ENCODE peak calls at places on chromosomes 12 and 14, in five cellular contexts. W is left ventricle myocardium inferior, Y is AG04450, Z is heart left ventricle, A is A549. K is an unnamed sample.

GRCh38 chr14:36975834-36976233 is 196.6 kb downstream of the SLC25A21 start:
- DNase-seq in W (no peak), Y (no peak), Z (no peak), A (no peak), K (no peak)

GRCh38 chr12:15787801-15788200 is 1.4 kb downstream of the EPS8 start:
- DNase-seq in W (no peak), Y (no peak), Z (no peak), A (no peak), K (no peak)

GRCh38 chr12:104596128-104596799 is 139.5 kb downstream of the CHST11 start:
- DNase-seq in W (peak; percentile 23), Y (peak; percentile 62), Z (peak; percentile 45), A (no peak), K (peak; percentile 41)

GRCh38 chr12:132559652-132560420 is 50.5 kb downstream of the LRCOL1 start:
- DNase-seq in W (peak; percentile 38), Y (no peak), Z (peak; percentile 47), A (peak; percentile 66), K (no peak)

GRCh38 chr14:70555890-70556289 is 21.1 kb upstream of the ADAM20 start:
- DNase-seq in W (peak; percentile 18), Y (no peak), Z (peak; percentile 25), A (no peak), K (peak; percentile 20)

GRCh38 chr12:54383041-54383609 is 1.4 kb downstream of the ZNF385A start:
- DNase-seq in W (no peak), Y (peak; percentile 70), Z (peak; percentile 18), A (no peak), K (no peak)

GRCh38 chr14:20215196-20215595 is 8.3 kb upstream of the OR11H6 start:
- DNase-seq in W (no peak), Y (no peak), Z (no peak), A (no peak), K (no peak)

GRCh38 chr12:76374395-76375020 is 26.3 kb upstream of the BBS10 start:
- DNase-seq in W (no peak), Y (no peak), Z (no peak), A (no peak), K (no peak)

GRCh38 chr14:74912111-74912510 is 10.9 kb downstream of the RPS6KL1 start:
- DNase-seq in W (no peak), Y (no peak), Z (no peak), A (no peak), K (no peak)

GRCh38 chr12:66008985-66009384 is 121.6 kb downstream of the LLPH start:
- DNase-seq in W (no peak), Y (no peak), Z (no peak), A (no peak), K (no peak)
- H3K9me3 ChIP-seq in W (peaks cover 7% of the 10 kb centered on the region), Y (no peaks in the 10 kb centered on the region), Z (no peaks in the 10 kb centered on the region), A (no peaks in the 10 kb centered on the region), K (peaks cover 8% of the 10 kb centered on the region)

DNA sequence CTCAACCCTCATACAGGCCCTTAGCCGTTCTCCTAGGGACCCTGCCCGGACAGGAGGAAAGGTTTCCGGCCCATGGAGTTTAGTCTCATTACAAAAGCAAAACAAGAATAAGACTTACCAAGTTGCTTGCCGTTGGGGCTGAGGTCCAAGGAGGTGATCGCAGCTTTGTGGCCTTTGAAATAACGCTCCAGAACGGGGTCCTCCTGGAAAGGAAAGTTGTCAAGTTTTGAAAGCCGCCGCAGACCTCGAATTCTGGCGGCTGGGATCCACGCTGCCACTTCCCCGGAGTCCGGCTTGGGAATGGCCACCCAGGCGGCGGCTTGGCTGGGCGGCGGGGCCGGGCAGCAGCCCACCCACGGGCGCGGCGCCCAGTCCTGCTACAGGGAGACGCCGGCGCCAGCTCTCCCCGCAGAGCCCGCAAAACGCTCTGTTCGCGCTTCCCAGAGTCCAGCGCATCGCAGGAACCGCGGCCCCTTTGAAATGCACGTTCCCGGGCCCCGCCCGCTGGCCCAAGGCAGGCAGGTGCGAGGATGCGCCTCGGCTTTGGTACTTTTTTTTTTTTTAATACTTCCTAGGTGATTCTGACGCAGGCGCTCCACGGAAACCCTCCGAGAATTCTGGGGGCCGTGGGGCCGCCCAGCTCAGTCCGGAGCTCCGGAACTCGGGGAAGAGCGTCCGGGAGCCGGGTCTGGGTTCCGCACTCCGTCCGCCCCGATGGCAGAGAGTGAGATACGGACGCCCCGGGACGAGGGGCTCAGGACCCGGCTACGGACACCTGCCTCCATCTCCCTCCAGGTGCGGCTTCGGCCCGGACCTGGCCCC is 617 bp upstream of the GALNT4 start:
- DNase-seq in W (peak; percentile 35), Y (no peak), Z (peak; percentile 50), A (peak; percentile 27), K (peak; percentile 44)
- TF ChIP-seq CTCF in W (peak; percentile 29), Y (no peak), Z (no peak), A (peak; percentile 33), K (no peak)

DNA sequence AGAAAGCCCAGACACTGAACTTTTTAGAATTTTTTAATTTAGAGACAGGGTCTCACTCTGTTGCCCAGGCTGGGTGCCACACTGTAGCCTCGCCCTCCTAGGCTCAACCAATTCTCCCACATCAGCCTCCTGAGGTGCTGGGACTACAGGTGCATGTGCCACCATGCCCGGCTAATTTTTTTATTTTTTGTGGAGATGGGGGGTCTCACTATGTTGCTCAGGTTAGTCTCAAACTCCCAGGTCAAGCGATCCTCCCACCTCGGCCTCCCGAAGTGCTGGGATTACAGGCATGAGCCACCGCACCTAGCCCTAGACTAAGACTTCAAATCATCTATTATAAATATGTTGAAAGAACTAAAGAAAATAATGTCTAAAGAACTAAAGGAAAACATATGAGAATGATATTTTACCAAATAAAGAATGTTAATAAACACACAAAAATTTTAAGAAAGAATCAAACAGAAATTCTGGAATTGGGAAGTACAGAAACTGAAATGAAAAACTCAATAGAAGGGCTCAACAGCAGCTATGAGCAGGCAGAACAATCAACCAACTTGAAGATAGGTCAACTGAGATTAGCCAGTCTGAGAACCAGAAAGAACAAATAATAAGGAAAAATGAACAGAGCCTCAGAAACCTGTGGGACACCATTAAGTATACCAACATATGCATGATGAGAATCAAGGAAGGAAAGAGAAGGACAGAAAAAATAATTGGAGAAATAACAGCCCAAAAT is 26.2 kb upstream of the AP4S1 start:
- DNase-seq in W (no peak), Y (no peak), Z (no peak), A (no peak), K (no peak)
- H3K9me3 ChIP-seq in W (peaks cover 23% of the 10 kb centered on the region), Y (peaks cover 9% of the 10 kb centered on the region), Z (peaks cover 24% of the 10 kb centered on the region), A (peaks cover 16% of the 10 kb centered on the region), K (no peaks in the 10 kb centered on the region)

GRCh38 chr12:123799227-123799626 is 37.1 kb downstream of the DNAH10 start:
- DNase-seq in W (no peak), Y (no peak), Z (no peak), A (no peak), K (no peak)

GRCh38 chr12:123807002-123807401 is 44.9 kb downstream of the DNAH10 start:
- DNase-seq in W (no peak), Y (no peak), Z (no peak), A (no peak), K (no peak)

GRCh38 chr12:123805119-123805518 is 43.0 kb downstream of the DNAH10 start:
- DNase-seq in W (no peak), Y (no peak), Z (no peak), A (no peak), K (no peak)

GRCh38 chr12:123798518-123798917 is 36.4 kb downstream of the DNAH10 start:
- DNase-seq in W (no peak), Y (no peak), Z (no peak), A (no peak), K (no peak)

GRCh38 chr12:123801573-123802178 is 39.6 kb downstream of the DNAH10 start:
- DNase-seq in W (no peak), Y (peak; percentile 7), Z (no peak), A (peak; percentile 32), K (no peak)
- TF ChIP-seq CTCF in W (peak; percentile 31), Y (peak; percentile 70), Z (peak; percentile 14), A (peak; percentile 50), K (peak; percentile 38)

GRCh38 chr14:104986487-104987164 is 1.0 kb downstream of the CLBA1 start:
- DNase-seq in W (no peak), Y (no peak), Z (no peak), A (no peak), K (no peak)
- H3K9me3 ChIP-seq in W (no peaks in the 10 kb centered on the region), Y (peaks cover 3% of the 10 kb centered on the region), Z (no peaks in the 10 kb centered on the region), A (no peaks in the 10 kb centered on the region), K (no peaks in the 10 kb centered on the region)

K was measured in heart right ventricle.